ENCODE peak calls at places on chromosomes 3 and 15, in six cellular contexts. One of them, this sample, is unnamed.

GRCh38 chr3:128597900-128598299 is 52.7 kb downstream of the RPN1 start:
- DNase-seq in HFFc6: peak; percentile 44
- DNase-seq in T-helper 1 cell: no peak
- DNase-seq in substantia nigra: no peak
- DNase-seq in HTR-8/SVneo: no peak
- DNase-seq in naive B cell: no peak
- DNase-seq in this sample: no peak

GRCh38 chr3:57659004-57659672 is 33.7 kb downstream of the DENND6A start:
- DNase-seq in substantia nigra: no peak
- DNase-seq in HTR-8/SVneo: no peak
- DNase-seq in HFFc6: no peak
- DNase-seq in T-helper 1 cell: no peak
- DNase-seq in naive B cell: no peak
- DNase-seq in this sample: no peak

GRCh38 chr15:53453253-53454105 is 306.0 kb downstream of the WDR72 start:
- DNase-seq in HFFc6: no peak
- DNase-seq in T-helper 1 cell: no peak
- DNase-seq in substantia nigra: no peak
- DNase-seq in naive B cell: no peak
- DNase-seq in HTR-8/SVneo: no peak
- DNase-seq in this sample: no peak

GRCh38 chr15:57012557-57012956 is 94.1 kb downstream of the TCF12 start:
- DNase-seq in substantia nigra: no peak
- DNase-seq in naive B cell: no peak
- DNase-seq in T-helper 1 cell: no peak
- DNase-seq in HFFc6: no peak
- DNase-seq in HTR-8/SVneo: no peak
- DNase-seq in this sample: no peak

GRCh38 chr3:66404246-66404645 is 96.6 kb downstream of the LRIG1 start:
- DNase-seq in naive B cell: no peak
- DNase-seq in T-helper 1 cell: no peak
- DNase-seq in HFFc6: no peak
- DNase-seq in HTR-8/SVneo: no peak
- DNase-seq in substantia nigra: no peak
- DNase-seq in this sample: no peak

GRCh38 chr15:40238927-40239591 is at the start of gene PAK6:
- DNase-seq in naive B cell: peak; percentile 52
- DNase-seq in substantia nigra: no peak
- DNase-seq in HFFc6: peak; percentile 53
- DNase-seq in HTR-8/SVneo: peak; percentile 56
- DNase-seq in T-helper 1 cell: no peak
- DNase-seq in this sample: peak; percentile 65

GRCh38 chr3:39327746-39328349 is 1.7 kb upstream of the CCR8 start:
- DNase-seq in HFFc6: no peak
- DNase-seq in HTR-8/SVneo: no peak
- DNase-seq in naive B cell: no peak
- DNase-seq in substantia nigra: no peak
- DNase-seq in T-helper 1 cell: peak; percentile 5
- DNase-seq in this sample: no peak

GRCh38 chr3:131402391-131403039 is 20.9 kb downstream of the NUDT16 start:
- DNase-seq in substantia nigra: no peak
- DNase-seq in naive B cell: no peak
- DNase-seq in HTR-8/SVneo: no peak
- DNase-seq in T-helper 1 cell: no peak
- DNase-seq in HFFc6: peak; percentile 54
- DNase-seq in this sample: no peak

GRCh38 chr3:52090620-52091468 is 34.5 kb upstream of the DUSP7 start:
- DNase-seq in substantia nigra: no peak
- DNase-seq in naive B cell: no peak
- DNase-seq in HFFc6: no peak
- DNase-seq in T-helper 1 cell: no peak
- DNase-seq in HTR-8/SVneo: no peak
- DNase-seq in this sample: no peak

GRCh38 chr15:85479071-85479647 is 98.8 kb downstream of the AKAP13 start:
- DNase-seq in naive B cell: no peak
- DNase-seq in HFFc6: peak; percentile 67
- DNase-seq in T-helper 1 cell: no peak
- DNase-seq in HTR-8/SVneo: peak; percentile 49
- DNase-seq in substantia nigra: no peak
- DNase-seq in this sample: no peak

GRCh38 chr3:189606774-189607173 is 24.4 kb upstream of the TP63 start:
- DNase-seq in HFFc6: no peak
- DNase-seq in HTR-8/SVneo: no peak
- DNase-seq in naive B cell: no peak
- DNase-seq in substantia nigra: no peak
- DNase-seq in T-helper 1 cell: no peak
- DNase-seq in this sample: no peak

This sample was measured in BE2C.